ENCODE peak calls at places on chromosome 22, in five cellular contexts. S is activated CD4-positive, alpha-beta T cell treated with anti-CD3 and anti-CD28 coated beads, Interleukin-2, amount 10 ng/mL, durations not matched to agents 7 days and 5 days; G is NCI-H1930; N is stimulated activated CD4-positive, alpha-beta T cell treated with anti-CD3 and anti-CD28 coated beads, Interleukin-2, amount 100 ng/mL, for 48 hours; R is fibroblast of mammary gland. T is an unnamed sample.

GRCh38 chr22:32850591-32851517 is 49.3 kb downstream of the TIMP3 start:
- DNase-seq in S (no peak), G (no peak), N (no peak), R (peak), T (no peak)

GRCh38 chr22:39282642-39283311 is 36.6 kb downstream of the RPL3 start:
- DNase-seq in S (no peak), G (no peak), N (no peak), R (no peak), T (no peak)

GRCh38 chr22:39574779-39575551 is 4.4 kb downstream of the CACNA1I start:
- DNase-seq in S (no peak), G (no peak), N (no peak), R (peak), T (no peak)

GRCh38 chr22:28711820-28712777 is 29.5 kb downstream of the CHEK2 start:
- DNase-seq in S (no peak), G (no peak), N (no peak), R (peak), T (no peak)

GRCh38 chr22:50268655-50269113 is 1.5 kb downstream of the MAPK11 start:
- DNase-seq in S (no peak), G (no peak), N (no peak), R (peak), T (no peak)

GRCh38 chr22:25091449-25091848 is 108.2 kb upstream of the CRYBB3 start:
- DNase-seq in S (peak), G (no peak), N (no peak), R (no peak), T (no peak)

GRCh38 chr22:24153353-24153752 is 27.9 kb upstream of the SUSD2 start:
- DNase-seq in S (peak), G (no peak), N (no peak), R (no peak), T (no peak)

GRCh38 chr22:42902875-42903510 is 45.9 kb upstream of the ARFGAP3 start:
- DNase-seq in S (no peak), G (no peak), N (no peak), R (peak), T (no peak)

GRCh38 chr22:46071451-46072029 is 78.8 kb upstream of the PPARA start:
- DNase-seq in S (peak), G (peak), N (peak), R (peak), T (no peak)

GRCh38 chr22:30694638-30695350 is at the start of gene OSBP2:
- DNase-seq in S (peak), G (peak), N (peak), R (no peak), T (no peak)

T was measured in iPS DF 19.7.